ENCODE peak calls at places on chromosomes 2 and 18, in eight cellular contexts. A is ovary; N is adrenal gland; O is CD8-positive, alpha-beta memory T cell; D is aorta; U is lower lobe of right lung; B is left lung; C is CD8-positive, alpha-beta T cell. X is an unnamed sample. For H3K4me1, the result is how much of the 10 kb centered on the place peaks cover.

GRCh38 chr2:176115883-176116813 is at the start of gene HOXD10:
- DNase-seq in A (peak), N (peak), O (no peak), D (peak), U (no peak), B (no peak), C (no peak), X (peak)

GRCh38 chr2:182642328-182642727 is 73.7 kb upstream of the DNAJC10 start:
- DNase-seq in A (peak), N (peak), O (peak), D (peak), U (peak), B (peak), C (no peak), X (peak)

GRCh38 chr2:164642946-164643555 is 21.8 kb upstream of the GRB14 start:
- DNase-seq in A (no peak), N (no peak), O (no peak), D (no peak), U (no peak), B (no peak), C (no peak), X (no peak)

GRCh38 chr18:76827205-76827885 is 5.0 kb downstream of the ZNF236 start:
- DNase-seq in A (no peak), N (no peak), O (no peak), D (no peak), U (no peak), B (no peak), C (no peak), X (peak)

GRCh38 chr18:59564516-59564915 is 132.7 kb downstream of the CCBE1 start:
- DNase-seq in A (no peak), N (no peak), O (no peak), D (no peak), U (no peak), B (no peak), C (no peak), X (no peak)

GRCh38 chr2:26988165-26988879 is 17.9 kb downstream of the MAPRE3 start:
- DNase-seq in A (no peak), N (no peak), O (no peak), D (no peak), U (no peak), B (no peak), C (no peak), X (no peak)

GRCh38 chr2:159326569-159327255 is 40.2 kb upstream of the WDSUB1 start:
- DNase-seq in A (no peak), N (no peak), O (no peak), D (no peak), U (no peak), B (no peak), C (no peak), X (no peak)

GRCh38 chr2:119475225-119475856 is 43.7 kb downstream of the TMEM37 start:
- DNase-seq in A (no peak), N (no peak), O (no peak), D (no peak), U (no peak), B (no peak), C (no peak), X (peak)

GRCh38 chr2:63189026-63189425 is 138.4 kb downstream of the OTX1 start:
- DNase-seq in A (no peak), N (peak), O (no peak), D (no peak), U (no peak), B (no peak), C (no peak), X (no peak)

GRCh38 chr2:43123056-43123455 is 103.3 kb downstream of the ZFP36L2 start:
- DNase-seq in A (no peak), N (peak), O (no peak), D (no peak), U (no peak), B (no peak), C (no peak), X (peak)

GRCh38 chr2:129748250-129748649 is 231.2 kb upstream of the RAB6C start:
- DNase-seq in A (no peak), N (no peak), O (no peak), D (no peak), U (no peak), B (no peak), C (no peak), X (no peak)

GRCh38 chr18:78794031-78794430 is 185.6 kb upstream of the SALL3 start:
- DNase-seq in A (no peak), N (no peak), O (no peak), D (peak), U (no peak), B (no peak), C (no peak), X (peak)

GRCh38 chr2:64233396-64233922 is 89.2 kb upstream of the PELI1 start:
- DNase-seq in A (no peak), N (no peak), O (no peak), D (no peak), U (no peak), B (no peak), C (no peak), X (no peak)

GRCh38 chr2:42267530-42267929 is 93.5 kb downstream of the COX7A2L start:
- DNase-seq in A (no peak), N (no peak), O (no peak), D (no peak), U (no peak), B (no peak), C (no peak), X (no peak)

GRCh38 chr2:165793779-165794519 is at the start of gene GALNT3:
- DNase-seq in A (peak), N (peak), O (peak), D (peak), U (peak), B (peak), C (peak), X (peak)

GRCh38 chr2:72028996-72029395 is 118.7 kb downstream of the CYP26B1 start:
- DNase-seq in A (no peak), N (no peak), O (no peak), D (no peak), U (no peak), B (no peak), C (peak), X (no peak)

GRCh38 chr2:109549016-109549595 is 64.7 kb downstream of the SEPTIN10 start:
- DNase-seq in A (no peak), N (no peak), O (no peak), D (no peak), U (no peak), B (no peak), C (no peak), X (no peak)

GRCh38 chr2:188675391-188676011 is 298.7 kb upstream of the COL3A1 start:
- DNase-seq in A (no peak), N (no peak), O (no peak), D (no peak), U (no peak), B (no peak), C (no peak), X (no peak)

GRCh38 chr2:195531754-195532153 is 125.3 kb upstream of the SLC39A10 start:
- DNase-seq in A (no peak), N (no peak), O (no peak), D (no peak), U (no peak), B (no peak), C (no peak), X (no peak)

GRCh38 chr18:64017870-64018269 is 48.0 kb downstream of the SERPINB8 start:
- DNase-seq in A (no peak), N (no peak), O (no peak), D (no peak), U (no peak), B (no peak), C (no peak), X (no peak)

GRCh38 chr2:45938649-45939511 is 287.4 kb downstream of the PRKCE start:
- DNase-seq in A (peak), N (peak), O (no peak), D (peak), U (peak), B (peak), C (no peak), X (peak)

GRCh38 chr18:9950289-9951016 is 36.6 kb downstream of the VAPA start:
- DNase-seq in A (no peak), N (no peak), O (no peak), D (no peak), U (no peak), B (no peak), C (no peak), X (no peak)

GRCh38 chr2:134334542-134335353 is 80.9 kb downstream of the MGAT5 start:
- DNase-seq in A (no peak), N (no peak), O (no peak), D (no peak), U (no peak), B (no peak), C (no peak), X (no peak)

GRCh38 chr2:10908195-10908594 is 3.5 kb upstream of the KCNF1 start:
- DNase-seq in A (no peak), N (no peak), O (no peak), D (no peak), U (no peak), B (no peak), C (no peak), X (no peak)

GRCh38 chr2:184779777-184780176 is 181.4 kb downstream of the ZNF804A start:
- DNase-seq in A (no peak), N (no peak), O (no peak), D (no peak), U (no peak), B (no peak), C (no peak), X (no peak)

GRCh38 chr18:24056506-24056905 is 42.0 kb downstream of the TTC39C start:
- DNase-seq in A (no peak), N (no peak), O (no peak), D (no peak), U (no peak), B (no peak), C (no peak), X (no peak)
- H3K4me1 ChIP-seq in A (under half), N (under half), O (half or more), D (under half), U (under half), B (under half), C (under half), X (under half)

DNA sequence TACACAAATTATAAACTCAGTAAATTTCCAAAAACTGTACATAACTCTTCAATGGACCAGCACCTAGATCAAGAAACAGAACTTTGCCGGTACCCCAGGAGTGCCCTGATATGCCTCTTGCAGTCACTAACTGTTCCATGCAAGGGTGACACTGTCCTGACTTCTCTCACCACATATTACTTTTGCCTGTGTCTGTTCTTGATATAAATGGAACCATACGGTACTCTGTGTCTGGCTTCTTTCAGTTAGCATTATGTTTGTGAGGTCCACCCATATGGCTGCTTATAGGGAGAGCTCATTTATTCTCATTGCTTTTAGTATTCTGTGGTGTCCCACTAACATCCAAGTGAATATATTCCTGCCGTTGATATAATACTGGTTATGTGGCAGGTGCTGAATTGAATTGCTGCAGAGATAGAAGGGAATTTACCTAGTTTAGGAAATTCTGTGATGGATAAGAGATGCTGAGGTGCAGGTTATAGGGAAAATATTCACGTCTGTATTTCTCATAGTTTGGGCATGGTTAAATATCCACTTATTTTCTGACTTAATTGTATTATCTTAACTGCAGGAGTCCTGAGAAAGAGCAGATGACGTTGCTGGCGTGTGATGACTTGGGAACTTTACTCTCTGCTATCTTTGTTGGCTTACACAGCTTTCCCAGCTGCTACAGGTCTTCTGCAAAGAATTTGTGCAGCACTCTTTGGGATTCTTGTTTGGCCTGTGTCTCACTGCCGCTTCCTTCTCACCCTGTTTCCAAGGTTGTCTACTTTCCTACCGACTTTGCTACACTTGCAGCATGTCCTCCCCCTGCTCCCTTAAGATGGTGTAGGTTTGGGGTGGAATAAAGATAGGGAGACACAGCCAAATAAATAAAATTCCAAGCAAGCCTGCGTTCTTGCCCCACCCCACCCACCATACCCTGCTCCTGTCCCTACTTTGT is 107.9 kb downstream of the MAP4K4 start:
- DNase-seq in A (no peak), N (no peak), O (no peak), D (no peak), U (no peak), B (no peak), C (no peak), X (no peak)
- H3K4me1 ChIP-seq in A (under half), N (under half), O (under half), D (under half), U (half or more), B (under half), C (under half), X (half or more)

GRCh38 chr2:191231995-191232394 is 13.2 kb upstream of the MYO1B start:
- DNase-seq in A (no peak), N (no peak), O (no peak), D (no peak), U (no peak), B (no peak), C (no peak), X (no peak)
- H3K4me1 ChIP-seq in A (under half), N (under half), O (under half), D (under half), U (under half), B (under half), C (under half), X (under half)

DNA sequence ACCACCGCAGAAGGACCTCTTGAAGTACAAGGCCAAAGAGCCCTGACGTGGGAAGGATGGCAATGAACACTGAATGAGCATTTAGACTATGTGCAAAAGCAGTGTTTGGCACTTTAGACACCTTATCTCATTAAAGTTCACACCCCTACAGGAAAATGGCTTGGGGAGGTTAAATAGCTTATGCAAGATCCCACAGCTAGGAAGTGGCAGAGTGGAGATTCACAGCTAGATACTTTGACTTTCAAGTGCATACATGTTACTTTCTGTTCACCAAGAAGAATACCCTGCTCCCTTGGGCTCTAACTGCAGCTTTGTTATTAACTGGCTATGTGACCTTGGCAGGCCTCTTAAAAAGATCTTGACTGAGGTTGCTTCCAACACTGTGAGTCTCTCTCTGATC is 58.2 kb downstream of the ICOS start:
- DNase-seq in A (no peak), N (no peak), O (no peak), D (no peak), U (no peak), B (peak), C (no peak), X (no peak)
- H3K4me1 ChIP-seq in A (under half), N (under half), O (under half), D (under half), U (under half), B (under half), C (under half), X (under half)

DNA sequence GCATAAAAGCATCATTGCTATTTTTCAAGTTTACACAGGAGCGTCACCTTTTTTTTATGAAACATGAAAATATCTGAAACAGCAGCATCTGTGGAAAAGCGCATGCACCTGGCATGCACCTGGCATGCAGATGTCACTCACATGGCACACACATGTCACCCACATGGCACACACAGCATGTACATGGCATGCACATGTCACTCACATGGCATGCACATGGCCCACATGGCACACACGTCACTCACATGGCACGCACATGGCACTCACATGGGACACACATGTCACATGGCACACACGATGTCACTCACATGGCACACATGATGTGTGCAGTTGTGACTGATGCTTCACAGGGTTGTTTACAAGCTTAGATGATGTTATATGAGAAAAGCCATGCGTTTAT is 188.0 kb downstream of the ZNF407 start:
- DNase-seq in A (no peak), N (no peak), O (no peak), D (no peak), U (no peak), B (no peak), C (no peak), X (no peak)
- H3K4me1 ChIP-seq in A (under half), N (under half), O (under half), D (under half), U (under half), B (under half), C (under half), X (under half)

X was measured in sigmoid colon.